ENCODE peak calls at places on chromosomes 4 and X, in five cellular contexts. M, S, T, G and Y are unnamed samples.

GRCh38 chrX:42825201-42825600 is 47.2 kb upstream of the PPP1R2C start:
- DNase-seq in G (no peak), M (no peak), T (no peak), S (no peak), Y (no peak)

GRCh38 chr4:71841336-71841735 is 57.5 kb upstream of the GC start:
- DNase-seq in G (no peak), T (no peak), S (no peak), M (no peak), Y (no peak)

GRCh38 chr4:76527666-76528065 is 92.6 kb downstream of the SHROOM3 start:
- DNase-seq in S (no peak), T (no peak), G (no peak), M (no peak), Y (no peak)

GRCh38 chr4:10180927-10181744 is 64.5 kb upstream of the WDR1 start:
- DNase-seq in T (no peak), M (no peak), G (no peak), S (no peak), Y (no peak)

GRCh38 chr4:87071401-87071800 is 136.6 kb downstream of the AFF1 start:
- DNase-seq in M (no peak), S (peak; percentile 45), G (no peak), T (no peak), Y (peak; percentile 21)

GRCh38 chr4:190020790-190021717 is 6.0 kb downstream of the FRG2 start:
- DNase-seq in M (peak; percentile 47), S (no peak), G (no peak), T (no peak), Y (no peak)

GRCh38 chrX:115940888-115941332 is 229.6 kb upstream of the AGTR2 start:
- DNase-seq in G (peak; percentile 66), S (peak; percentile 38), M (peak; percentile 55), T (no peak), Y (peak; percentile 91)

GRCh38 chr4:38387348-38387747 is 276.7 kb upstream of the KLF3 start:
- DNase-seq in M (no peak), T (no peak), G (peak; percentile 86), S (no peak), Y (no peak)

GRCh38 chrX:136768469-136769084 is 12.2 kb downstream of the ARHGEF6 start:
- DNase-seq in M (no peak), S (peak; percentile 33), G (peak; percentile 61), T (no peak), Y (no peak)

GRCh38 chr4:56434599-56435000 is 815 bp downstream of the PPAT start:
- DNase-seq in M (no peak), G (no peak), T (no peak), S (peak; percentile 71), Y (peak; percentile 58)

GRCh38 chr4:109671350-109671749 is 31.9 kb downstream of the CASP6 start:
- DNase-seq in S (no peak), M (no peak), G (no peak), T (no peak), Y (no peak)